ENCODE peak calls at places on chromosomes 7 and 10, in eight cellular contexts. P, L, F, D, G, K, N and B are unnamed samples.

GRCh38 chr7:139763330-139763729 is 14.5 kb downstream of the HIPK2 start:
- DNase-seq in P (peak), L (no peak), F (no peak), D (no peak), G (no peak), K (no peak), N (no peak), B (no peak)

GRCh38 chr7:5997210-5997808 is 11.5 kb downstream of the PMS2 start:
- DNase-seq in P (peak), L (peak), F (no peak), D (peak), G (no peak), K (peak), N (no peak), B (peak)

GRCh38 chr7:107047902-107048782 is 3.6 kb downstream of the PRKAR2B start:
- DNase-seq in P (no peak), L (peak), F (peak), D (no peak), G (no peak), K (no peak), N (no peak), B (no peak)

GRCh38 chr10:27723436-27723835 is 22.2 kb downstream of the MKX start:
- DNase-seq in P (peak), L (no peak), F (no peak), D (no peak), G (peak), K (no peak), N (no peak), B (no peak)

GRCh38 chr10:49237985-49238384 is 49.8 kb upstream of the TMEM273 start:
- DNase-seq in P (no peak), L (no peak), F (no peak), D (no peak), G (no peak), K (no peak), N (no peak), B (peak)

GRCh38 chr7:49099587-49100326 is 175.4 kb downstream of the CDC14C start:
- DNase-seq in P (no peak), L (no peak), F (no peak), D (no peak), G (no peak), K (no peak), N (no peak), B (no peak)

GRCh38 chr7:134593530-134594392 is 44.9 kb downstream of the AKR1B15 start:
- DNase-seq in P (peak), L (peak), F (no peak), D (no peak), G (no peak), K (peak), N (no peak), B (peak)

GRCh38 chr7:375491-375821 is 85.5 kb downstream of the FOXL3 start:
- DNase-seq in P (no peak), L (peak), F (peak), D (peak), G (no peak), K (no peak), N (peak), B (no peak)

GRCh38 chr7:100589341-100589935 is 3.3 kb downstream of the FBXO24 start:
- DNase-seq in P (no peak), L (no peak), F (peak), D (no peak), G (no peak), K (no peak), N (no peak), B (no peak)

GRCh38 chr7:149468208-149468607 is 7.3 kb upstream of the ZNF777 start:
- DNase-seq in P (no peak), L (no peak), F (no peak), D (no peak), G (no peak), K (no peak), N (no peak), B (no peak)

GRCh38 chr10:99966306-99966705 is 43.4 kb downstream of the DNMBP start:
- DNase-seq in P (peak), L (peak), F (no peak), D (no peak), G (peak), K (no peak), N (no peak), B (no peak)

GRCh38 chr10:54402576-54402975 is 398.5 kb downstream of the PCDH15 start:
- DNase-seq in P (peak), L (peak), F (no peak), D (no peak), G (peak), K (no peak), N (no peak), B (peak)

GRCh38 chr7:149261321-149261828 is 621 bp upstream of the ZNF783 start:
- DNase-seq in P (peak), L (peak), F (no peak), D (no peak), G (no peak), K (no peak), N (no peak), B (peak)

GRCh38 chr10:103648231-103648950 is 154.9 kb downstream of the NEURL1 start:
- DNase-seq in P (peak), L (no peak), F (no peak), D (no peak), G (no peak), K (no peak), N (peak), B (no peak)

GRCh38 chr7:132463922-132464321 is 112.3 kb downstream of the PLXNA4 start:
- DNase-seq in P (no peak), L (no peak), F (no peak), D (no peak), G (no peak), K (no peak), N (no peak), B (no peak)

GRCh38 chr7:10588084-10588483 is 385.6 kb upstream of the PHF14 start:
- DNase-seq in P (no peak), L (no peak), F (no peak), D (no peak), G (peak), K (no peak), N (no peak), B (no peak)

GRCh38 chr7:87528733-87529132 is 53.3 kb upstream of the ABCB4 start:
- DNase-seq in P (no peak), L (no peak), F (no peak), D (no peak), G (no peak), K (no peak), N (no peak), B (no peak)

GRCh38 chr10:30782543-30783461 is 153.2 kb upstream of the LYZL2 start:
- DNase-seq in P (peak), L (no peak), F (no peak), D (no peak), G (no peak), K (peak), N (no peak), B (peak)

GRCh38 chr7:2819161-2819953 is 24.8 kb downstream of the GNA12 start:
- DNase-seq in P (no peak), L (no peak), F (no peak), D (no peak), G (no peak), K (no peak), N (no peak), B (no peak)

GRCh38 chr7:50982626-50983025 is 199.9 kb upstream of the GRB10 start:
- DNase-seq in P (no peak), L (no peak), F (peak), D (no peak), G (no peak), K (no peak), N (no peak), B (no peak)

GRCh38 chr7:31105256-31105950 is 53.3 kb downstream of the ADCYAP1R1 start:
- DNase-seq in P (no peak), L (no peak), F (peak), D (no peak), G (no peak), K (no peak), N (no peak), B (no peak)